ENCODE peak calls at places on chromosome 4, in six cellular contexts. Y is astrocyte of the spinal cord, J is fibroblast of pulmonary artery, X is left ventricle myocardium inferior, M is WERI-Rb-1, E is glutamatergic neuron. K is an unnamed sample.

GRCh38 chr4:73814679-73815078 is 21.8 kb upstream of the CXCL6 start:
- DNase-seq in M (no peak), J (no peak), Y (no peak), X (no peak), E (no peak), K (no peak)

GRCh38 chr4:1610791-1611500 is 73.2 kb downstream of the FAM53A start:
- DNase-seq in Y (no peak), M (peak), E (peak), X (no peak), J (no peak), K (no peak)

GRCh38 chr4:7183161-7183560 is 9.2 kb upstream of the SORCS2 start:
- DNase-seq in E (no peak), Y (no peak), M (no peak), X (no peak), J (no peak), K (no peak)

GRCh38 chr4:71026086-71026485 is 32.6 kb downstream of the DCK start:
- DNase-seq in J (peak), X (no peak), Y (peak), M (no peak), E (no peak), K (no peak)

GRCh38 chr4:110201502-110201901 is 3.1 kb upstream of the ELOVL6 start:
- DNase-seq in Y (no peak), X (no peak), J (no peak), E (no peak), M (no peak), K (no peak)

GRCh38 chr4:21656832-21657231 is 291.7 kb downstream of the KCNIP4 start:
- DNase-seq in J (peak), E (no peak), M (no peak), X (no peak), Y (peak), K (no peak)

GRCh38 chr4:81085291-81085690 is 54.8 kb downstream of the BMP3 start:
- DNase-seq in X (no peak), M (no peak), Y (no peak), E (no peak), J (peak), K (no peak)

GRCh38 chr4:11429646-11430045 is 952 bp upstream of the HS3ST1 start:
- DNase-seq in M (no peak), Y (no peak), E (no peak), X (no peak), J (no peak), K (no peak)

GRCh38 chr4:37597019-37597418 is 89.2 kb downstream of the RELL1 start:
- DNase-seq in E (no peak), X (no peak), M (no peak), J (no peak), Y (no peak), K (no peak)

GRCh38 chr4:174012135-174012923 is 271.1 kb downstream of the FBXO8 start:
- DNase-seq in J (no peak), E (no peak), Y (no peak), M (no peak), X (no peak), K (no peak)

GRCh38 chr4:165208741-165209388 is 1.5 kb downstream of the KLHL2 start:
- DNase-seq in E (no peak), Y (peak), J (no peak), X (no peak), M (no peak), K (no peak)

GRCh38 chr4:45280121-45280520 is 553.8 kb upstream of the GNPDA2 start:
- DNase-seq in J (no peak), Y (no peak), M (no peak), X (no peak), E (no peak), K (no peak)

GRCh38 chr4:155026715-155027114 is 181.7 kb upstream of the NPY2R start:
- DNase-seq in E (no peak), X (no peak), J (peak), Y (no peak), M (no peak), K (no peak)

GRCh38 chr4:182370491-182370890 is 127.3 kb downstream of the TENM3 start:
- DNase-seq in E (no peak), J (peak), Y (peak), X (no peak), M (no peak), K (no peak)

GRCh38 chr4:146478009-146478408 is 43.7 kb downstream of the SLC10A7 start:
- DNase-seq in E (peak), X (no peak), M (peak), Y (no peak), J (no peak), K (no peak)

GRCh38 chr4:33073811-33074210 is 2353.6 kb downstream of the PCDH7 start:
- DNase-seq in E (no peak), M (no peak), Y (peak), J (peak), X (no peak), K (no peak)

GRCh38 chr4:168711197-168712120 is 214.6 kb downstream of the PALLD start:
- DNase-seq in X (no peak), Y (peak), J (peak), M (peak), E (no peak), K (no peak)

GRCh38 chr4:118811008-118811764 is 24.7 kb downstream of the SEC24D start:
- DNase-seq in M (no peak), Y (peak), J (peak), X (no peak), E (no peak), K (no peak)

GRCh38 chr4:38381788-38382187 is 282.2 kb upstream of the KLF3 start:
- DNase-seq in E (no peak), M (no peak), X (peak), J (no peak), Y (no peak), K (no peak)

GRCh38 chr4:110012917-110013316 is 100.2 kb downstream of the EGF start:
- DNase-seq in J (no peak), E (no peak), X (no peak), Y (no peak), M (no peak), K (no peak)

GRCh38 chr4:136818811-136819210 is 713.5 kb downstream of the PCDH18 start:
- DNase-seq in M (no peak), E (no peak), X (no peak), J (peak), Y (peak), K (no peak)

GRCh38 chr4:48699470-48699869 is 80.6 kb downstream of the FRYL start:
- DNase-seq in Y (no peak), E (no peak), M (no peak), J (no peak), X (no peak), K (no peak)

GRCh38 chr4:6019316-6020263 is 1.4 kb upstream of the C4orf50 start:
- DNase-seq in J (peak), E (peak), X (no peak), Y (peak), M (peak), K (peak)

GRCh38 chr4:8644966-8645752 is 52.6 kb downstream of the CPZ start:
- DNase-seq in Y (no peak), E (no peak), J (no peak), X (no peak), M (no peak), K (no peak)

GRCh38 chr4:68476191-68476590 is 28.9 kb downstream of the TMPRSS11E start:
- DNase-seq in X (no peak), E (no peak), M (no peak), J (no peak), Y (no peak), K (no peak)

GRCh38 chr4:10491420-10491819 is 34.2 kb upstream of the ZNF518B start:
- DNase-seq in M (no peak), J (no peak), X (no peak), E (no peak), Y (no peak), K (no peak)

GRCh38 chr4:152016325-152016665 is 255.5 kb upstream of the GATB start:
- DNase-seq in X (no peak), E (no peak), Y (no peak), M (no peak), J (no peak), K (no peak)

GRCh38 chr4:61922766-61923165 is 722.6 kb downstream of the ADGRL3 start:
- DNase-seq in X (no peak), M (no peak), Y (no peak), J (no peak), E (no peak), K (no peak)

GRCh38 chr4:94244087-94244828 is 36.6 kb downstream of the SMARCAD1 start:
- DNase-seq in X (no peak), M (no peak), Y (no peak), E (no peak), J (no peak), K (no peak)

GRCh38 chr4:168825975-168826374 is 184.1 kb downstream of the CBR4 start:
- DNase-seq in E (no peak), X (no peak), Y (no peak), J (no peak), M (no peak), K (no peak)

GRCh38 chr4:6753891-6754290 is 28.6 kb upstream of the KIAA0232 start:
- DNase-seq in E (no peak), M (no peak), Y (no peak), X (no peak), J (no peak), K (no peak)

GRCh38 chr4:55947912-55948725 is 626 bp upstream of the CEP135 start:
- DNase-seq in E (no peak), X (no peak), M (no peak), Y (peak), J (peak), K (no peak)

GRCh38 chr4:176439611-176440010 is 119.8 kb downstream of the SPCS3 start:
- DNase-seq in Y (no peak), J (no peak), E (no peak), X (no peak), M (no peak), K (no peak)

GRCh38 chr4:886244-886643 is 45.9 kb downstream of the GAK start:
- DNase-seq in J (no peak), X (no peak), Y (no peak), M (no peak), E (no peak), K (no peak)

GRCh38 chr4:143023519-143023918 is 161.2 kb upstream of the USP38 start:
- DNase-seq in Y (no peak), M (no peak), J (no peak), E (no peak), X (no peak), K (no peak)

GRCh38 chr4:143026459-143027170 is 158.1 kb upstream of the USP38 start:
- DNase-seq in E (no peak), X (no peak), M (no peak), J (no peak), Y (no peak), K (no peak)

GRCh38 chr4:143019351-143019750 is 165.4 kb upstream of the USP38 start:
- DNase-seq in E (no peak), J (no peak), X (no peak), M (no peak), Y (no peak), K (no peak)

GRCh38 chr4:143021384-143021783 is 163.3 kb upstream of the USP38 start:
- DNase-seq in X (no peak), J (no peak), E (no peak), Y (no peak), M (no peak), K (no peak)

GRCh38 chr4:143025111-143025704 is 159.5 kb upstream of the USP38 start:
- DNase-seq in M (peak), E (no peak), X (no peak), J (peak), Y (peak), K (no peak)
- TF ChIP-seq CTCF in M (peak), E (no peak), X (peak), J (no peak), Y (peak), K (peak)

GRCh38 chr4:85940131-85940530 is 419.7 kb downstream of the MAPK10 start:
- DNase-seq in X (no peak), E (no peak), J (no peak), Y (no peak), M (no peak), K (no peak)

GRCh38 chr4:85938062-85938461 is 421.8 kb downstream of the MAPK10 start:
- DNase-seq in E (no peak), J (no peak), Y (no peak), M (no peak), X (no peak), K (no peak)

GRCh38 chr4:85937507-85937906 is 422.3 kb downstream of the MAPK10 start:
- DNase-seq in Y (no peak), X (no peak), E (no peak), M (no peak), J (no peak), K (no peak)

GRCh38 chr4:85938902-85939301 is 421.0 kb downstream of the MAPK10 start:
- DNase-seq in E (no peak), M (no peak), X (no peak), J (no peak), Y (no peak), K (no peak)

GRCh38 chr4:85939595-85939994 is 420.3 kb downstream of the MAPK10 start:
- DNase-seq in E (no peak), M (no peak), J (no peak), X (no peak), Y (no peak), K (no peak)
- TF ChIP-seq CTCF in E (no peak), M (no peak), J (no peak), X (no peak), Y (no peak), K (no peak)

DNA sequence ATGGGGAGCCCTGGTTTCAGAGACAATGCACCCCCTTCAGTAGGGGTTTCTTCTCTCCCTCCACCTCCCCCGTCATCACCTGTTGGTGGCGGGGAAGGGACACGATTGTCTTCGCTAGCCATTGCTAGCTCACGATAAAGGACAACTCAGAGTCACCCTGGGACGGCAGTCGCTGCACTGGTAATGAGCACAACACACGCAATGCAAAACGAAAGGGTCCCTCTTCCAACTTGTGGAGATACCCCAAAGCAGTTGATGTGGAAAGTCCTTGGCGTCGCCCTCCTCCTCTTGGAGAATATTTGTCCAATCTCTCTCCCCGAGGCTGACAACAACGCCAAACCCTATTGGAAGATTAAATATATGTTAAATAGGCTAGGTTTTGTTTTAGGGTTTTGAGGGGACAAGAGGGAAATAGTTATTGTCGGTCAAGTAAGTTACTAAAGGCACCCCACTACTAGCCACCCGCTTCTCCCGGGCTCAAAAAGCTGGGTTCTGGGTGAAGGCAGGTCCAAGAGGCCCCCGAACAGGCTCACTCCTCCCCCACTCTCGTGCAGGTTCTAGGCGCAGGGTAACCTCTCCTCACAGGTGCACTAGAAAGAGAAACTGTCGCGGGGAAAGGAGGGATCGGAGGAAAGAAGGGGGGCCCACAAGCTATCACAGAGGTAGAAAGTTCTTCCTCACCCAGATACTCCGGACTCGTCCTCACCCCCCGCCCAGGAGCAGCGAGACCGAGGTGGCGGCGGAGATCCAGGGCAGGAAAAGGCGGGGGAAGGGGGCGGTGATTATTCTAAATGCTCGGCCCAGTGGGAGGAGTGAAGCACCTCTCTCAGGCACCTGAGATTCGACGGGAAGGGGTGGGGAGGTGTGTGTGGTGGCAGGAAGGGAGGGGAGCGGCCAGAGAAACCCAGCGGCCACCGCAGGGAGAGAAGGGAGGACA is at the start of gene LRBA:
- DNase-seq in E (peak), M (peak), J (peak), X (peak), Y (peak), K (peak)
- TF ChIP-seq CTCF in E (no peak), M (peak), J (no peak), X (no peak), Y (no peak), K (no peak)

GRCh38 chr4:147786031-147786430 is 54.1 kb downstream of the ARHGAP10 start:
- DNase-seq in E (no peak), X (no peak), Y (no peak), J (no peak), M (peak), K (no peak)

GRCh38 chr4:147786531-147786930 is 54.6 kb downstream of the ARHGAP10 start:
- DNase-seq in M (no peak), X (no peak), Y (no peak), E (no peak), J (no peak), K (no peak)

GRCh38 chr4:147789596-147789995 is 57.7 kb downstream of the ARHGAP10 start:
- DNase-seq in E (no peak), M (no peak), J (no peak), Y (no peak), X (no peak), K (no peak)

GRCh38 chr4:147788791-147789190 is 56.9 kb downstream of the ARHGAP10 start:
- DNase-seq in E (no peak), Y (no peak), J (no peak), X (no peak), M (no peak), K (no peak)

DNA sequence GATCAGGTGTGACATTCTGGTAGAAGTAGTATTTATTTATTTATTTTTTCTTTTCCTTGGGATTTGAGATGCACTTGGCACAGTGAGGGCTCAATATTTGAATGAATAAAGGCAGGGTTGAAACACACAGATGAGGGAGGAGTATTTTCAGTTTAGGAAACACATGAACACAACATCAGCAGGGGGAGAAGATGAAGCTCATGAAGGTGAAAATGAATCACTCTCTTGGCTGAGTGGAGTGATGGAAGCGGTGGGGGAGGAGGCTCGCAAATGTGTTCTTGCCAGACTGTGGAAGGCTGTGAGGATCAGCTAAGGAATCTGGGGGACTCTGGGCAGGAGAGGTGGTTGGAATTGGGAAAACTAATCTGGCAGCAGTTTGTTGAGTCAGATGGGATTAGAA is 55.3 kb downstream of the ARHGAP10 start:
- DNase-seq in E (no peak), M (no peak), Y (peak), J (peak), X (no peak), K (no peak)
- TF ChIP-seq CTCF in E (no peak), M (no peak), Y (no peak), J (no peak), X (no peak), K (no peak)

GRCh38 chr4:184400891-184401290 is 73.5 kb downstream of the IRF2 start:
- DNase-seq in J (no peak), X (no peak), M (no peak), Y (no peak), E (no peak), K (no peak)

GRCh38 chr4:184401397-184402171 is 72.8 kb downstream of the IRF2 start:
- DNase-seq in X (no peak), E (no peak), Y (peak), M (no peak), J (no peak), K (no peak)

GRCh38 chr4:184399505-184399893 is 74.9 kb downstream of the IRF2 start:
- DNase-seq in J (peak), X (no peak), M (no peak), Y (no peak), E (no peak), K (no peak)

GRCh38 chr4:184398741-184399504 is 75.4 kb downstream of the IRF2 start:
- DNase-seq in M (no peak), J (no peak), X (no peak), E (no peak), Y (no peak), K (no peak)

DNA sequence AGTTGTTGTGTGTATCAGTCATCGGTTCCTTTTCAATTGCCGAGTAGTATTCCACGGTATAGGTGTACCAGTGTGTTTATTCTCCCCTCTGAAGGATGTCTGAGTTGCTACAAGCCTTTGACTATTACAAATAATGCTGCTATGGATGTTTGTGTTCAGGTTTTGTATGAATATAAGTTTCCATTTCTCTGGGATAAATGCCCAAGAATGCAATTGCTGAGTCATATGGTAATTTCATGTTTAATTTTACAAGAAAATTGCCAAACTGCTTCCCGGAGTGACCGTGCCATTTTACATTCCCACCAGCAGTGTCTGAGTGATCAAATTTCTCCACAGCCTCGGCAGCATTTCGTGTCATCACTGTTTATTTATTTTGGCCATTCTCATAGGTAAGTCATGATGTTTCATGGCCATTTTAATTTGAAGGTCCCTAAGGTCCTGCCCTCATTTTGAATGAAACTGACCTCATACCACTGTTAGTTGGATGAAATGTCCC is 73.9 kb downstream of the IRF2 start:
- DNase-seq in J (peak), X (no peak), E (no peak), Y (peak), M (no peak), K (no peak)
- TF ChIP-seq CTCF in J (peak), X (no peak), E (no peak), Y (peak), M (no peak), K (no peak)

DNA sequence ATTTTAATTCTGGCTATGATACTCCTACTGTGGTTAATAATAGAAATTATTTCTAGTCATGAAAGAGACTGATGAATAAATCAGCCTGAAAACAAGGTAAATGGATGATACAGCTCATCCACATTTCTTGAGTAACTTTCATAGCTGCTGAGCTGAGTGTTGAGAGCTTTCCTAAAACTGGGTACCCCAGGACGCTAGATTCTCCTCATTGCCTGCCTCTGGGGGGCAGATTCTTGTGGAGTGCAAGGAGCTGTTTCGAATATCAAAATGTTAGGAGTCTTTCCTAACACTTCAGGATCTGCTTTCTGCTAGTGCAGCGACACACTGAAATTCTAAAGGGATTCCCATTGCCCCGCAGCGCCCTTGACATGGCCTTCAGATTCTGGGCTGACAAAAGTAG is 2.1 kb downstream of the MND1 start:
- DNase-seq in X (no peak), Y (no peak), E (no peak), J (no peak), M (no peak), K (no peak)
- TF ChIP-seq CTCF in X (no peak), Y (peak), E (no peak), J (peak), M (no peak), K (no peak)